ENCODE peak calls at places on chromosomes 1 and 21, in five cellular contexts. W, G, I, L and O are unnamed samples.
A peak's percentile ranks its signal among the peaks of the same experiment; 100 is the strongest.

GRCh38 chr1:244350027-244350426 is 101.7 kb downstream of the ADSS2 start:
- DNase-seq in I (no peak), G (no peak), L (no peak), W (no peak), O (no peak)

GRCh38 chr1:13605159-13605558 is 21.5 kb downstream of the PDPN start:
- DNase-seq in I (no peak), G (no peak), W (no peak), L (no peak), O (no peak)

GRCh38 chr1:60849401-60849800 is 233.0 kb upstream of the NFIA start:
- DNase-seq in W (no peak), I (no peak), G (no peak), L (no peak), O (no peak)

GRCh38 chr21:36425286-36425685 is 40.1 kb downstream of the CHAF1B start:
- DNase-seq in G (no peak), L (no peak), I (no peak), W (no peak), O (no peak)

GRCh38 chr1:229248821-229249817 is 21.8 kb upstream of the RAB4A start:
- DNase-seq in I (no peak), G (no peak), L (no peak), W (no peak), O (no peak)

GRCh38 chr1:101540161-101540560 is 303.3 kb downstream of the S1PR1 start:
- DNase-seq in I (no peak), L (no peak), W (no peak), G (no peak), O (no peak)

GRCh38 chr1:206513312-206514111 is 6.2 kb downstream of the RASSF5 start:
- DNase-seq in G (no peak), W (peak; percentile 86), I (no peak), L (peak; percentile 63), O (peak; percentile 76)

GRCh38 chr1:23178931-23179330 is 10.3 kb upstream of the LUZP1 start:
- DNase-seq in G (no peak), L (no peak), I (no peak), W (no peak), O (no peak)

GRCh38 chr1:234578087-234578486 is 31.9 kb downstream of the IRF2BP2 start:
- DNase-seq in W (no peak), L (peak; percentile 31), G (no peak), I (no peak), O (no peak)

GRCh38 chr21:46110499-46111192 is 12.7 kb downstream of the COL6A2 start:
- DNase-seq in I (peak; percentile 51), L (peak; percentile 4), W (peak; percentile 7), G (peak; percentile 21), O (peak; percentile 63)

GRCh38 chr1:84090447-84091244 is 53.4 kb upstream of the PRKACB start:
- DNase-seq in I (no peak), G (no peak), L (no peak), W (no peak), O (no peak)

GRCh38 chr1:46533179-46533864 is 18.1 kb downstream of the KNCN start:
- DNase-seq in I (no peak), W (no peak), G (no peak), L (peak; percentile 41), O (peak; percentile 90)

GRCh38 chr1:81407463-81407862 is 393.3 kb upstream of the ADGRL2 start:
- DNase-seq in L (no peak), I (no peak), W (no peak), G (no peak), O (no peak)

GRCh38 chr1:50497007-50497406 is 73.8 kb upstream of the DMRTA2 start:
- DNase-seq in I (no peak), G (no peak), L (no peak), W (no peak), O (no peak)

GRCh38 chr1:230426246-230427101 is at the start of gene PGBD5:
- DNase-seq in G (peak; percentile 77), I (peak; percentile 63), L (peak; percentile 89), W (peak; percentile 24), O (peak; percentile 95)

GRCh38 chr1:101236546-101237228 is at the start of gene S1PR1:
- DNase-seq in W (peak; percentile 28), L (peak; percentile 46), G (peak; percentile 50), I (peak; percentile 56), O (peak; percentile 80)

GRCh38 chr1:164510435-164510834 is 48.5 kb upstream of the PBX1 start:
- DNase-seq in L (no peak), G (no peak), I (no peak), W (no peak), O (no peak)

GRCh38 chr1:156062189-156062588 is 1.2 kb downstream of the RAB25 start:
- DNase-seq in I (no peak), G (peak; percentile 40), L (no peak), W (no peak), O (no peak)

GRCh38 chr1:206479164-206480125 is 9.2 kb downstream of the IKBKE start:
- DNase-seq in W (peak; percentile 90), L (peak; percentile 85), G (peak; percentile 78), I (no peak), O (no peak)

GRCh38 chr1:17826165-17826488 is 71.0 kb downstream of the ACTL8 start:
- DNase-seq in I (no peak), G (peak; percentile 27), W (peak; percentile 25), L (peak; percentile 68), O (no peak)

GRCh38 chr1:223211323-223211985 is 68.4 kb upstream of the TLR5 start:
- DNase-seq in I (no peak), L (no peak), W (no peak), G (no peak), O (no peak)

GRCh38 chr1:163877016-163877415 is 555.3 kb downstream of the NUF2 start:
- DNase-seq in G (no peak), L (no peak), I (no peak), W (no peak), O (no peak)

GRCh38 chr21:32257952-32258785 is 20.7 kb downstream of the MIS18A start:
- DNase-seq in L (peak; percentile 86), I (peak; percentile 69), G (peak; percentile 73), W (peak; percentile 75), O (no peak)

GRCh38 chr1:62841587-62842169 is 57.7 kb downstream of the ATG4C start:
- DNase-seq in L (no peak), I (no peak), W (peak; percentile 71), G (no peak), O (no peak)

GRCh38 chr1:184152502-184152901 is 101.0 kb downstream of the TSEN15 start:
- DNase-seq in G (no peak), I (no peak), L (peak; percentile 15), W (no peak), O (no peak)

GRCh38 chr1:41528106-41528505 is 43.6 kb upstream of the EDN2 start:
- DNase-seq in I (no peak), W (no peak), L (no peak), G (no peak), O (no peak)

GRCh38 chr1:62076286-62076685 is 118.4 kb upstream of the L1TD1 start:
- DNase-seq in W (no peak), G (no peak), L (no peak), I (no peak), O (no peak)

GRCh38 chr1:43293896-43294760 is 6.7 kb upstream of the TIE1 start:
- DNase-seq in L (no peak), G (no peak), I (no peak), W (no peak), O (no peak)

GRCh38 chr1:235938714-235939487 is 72.2 kb upstream of the LYST start:
- DNase-seq in I (no peak), W (no peak), L (no peak), G (no peak), O (no peak)

GRCh38 chr1:235939488-235939775 is 72.7 kb upstream of the LYST start:
- DNase-seq in L (no peak), I (no peak), W (no peak), G (no peak), O (no peak)

GRCh38 chr1:235942625-235942934 is 75.9 kb upstream of the LYST start:
- DNase-seq in L (no peak), G (no peak), I (no peak), W (no peak), O (no peak)

GRCh38 chr1:235941852-235942624 is 75.3 kb upstream of the LYST start:
- DNase-seq in G (no peak), L (no peak), I (peak; percentile 62), W (no peak), O (peak; percentile 51)

GRCh38 chr1:235940282-235940681 is 73.6 kb upstream of the LYST start:
- DNase-seq in L (no peak), I (no peak), W (no peak), G (no peak), O (no peak)
- TF ChIP-seq POLR2A in L (no peak), I (no peak), W (no peak), G (no peak), O (no peak)

DNA sequence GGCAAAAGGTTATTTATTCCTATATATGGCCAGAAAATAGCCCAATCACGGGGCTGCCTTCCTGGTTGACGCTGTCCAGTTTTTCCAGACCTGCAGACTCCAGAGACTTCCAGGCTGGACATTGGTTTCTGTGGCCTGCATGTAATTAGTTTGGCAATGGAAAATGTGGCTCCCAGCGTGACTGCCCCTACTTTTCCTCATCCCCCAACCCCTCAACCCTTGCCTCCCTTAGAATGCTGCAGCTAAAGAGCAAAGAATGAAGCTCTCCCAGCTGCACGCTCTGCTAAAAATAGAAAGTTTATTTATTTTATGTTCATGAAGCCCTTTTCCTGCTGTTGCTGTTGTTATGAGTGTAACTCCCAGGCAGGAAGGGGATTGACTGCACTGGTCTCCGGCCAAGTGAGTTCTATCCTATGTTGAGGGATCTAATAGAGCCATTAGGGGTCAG is 8.5 kb upstream of the KIAA0040 start:
- DNase-seq in L (peak; percentile 12), W (no peak), G (no peak), I (no peak), O (no peak)
- H3K27ac ChIP-seq in L (peak overlapping the region; percentile 23), W (peak overlapping the region; percentile 59), G (peak overlapping the region; percentile 82), I (peak overlapping the region; percentile 15), O (peak overlapping the region; percentile 73)

GRCh38 chr1:86650065-86650464 is 54.3 kb upstream of the SH3GLB1 start:
- DNase-seq in L (no peak), I (no peak), W (no peak), G (no peak), O (no peak)
- TF ChIP-seq CTCF in L (no peak), I (no peak), W (no peak), G (no peak), O (no peak)

GRCh38 chr1:9013824-9014223 is 12.4 kb downstream of the SLC2A7 start:
- DNase-seq in I (no peak), L (peak; percentile 13), G (no peak), W (no peak), O (no peak)

GRCh38 chr1:9008236-9008635 is 18.0 kb downstream of the SLC2A7 start:
- DNase-seq in G (peak; percentile 29), L (no peak), I (no peak), W (no peak), O (no peak)

GRCh38 chr1:9010781-9011323 is 15.4 kb downstream of the SLC2A7 start:
- DNase-seq in I (no peak), G (no peak), W (peak; percentile 28), L (peak; percentile 12), O (no peak)

GRCh38 chr1:9006956-9007615 is 19.1 kb downstream of the SLC2A7 start:
- DNase-seq in L (no peak), I (no peak), G (no peak), W (no peak), O (no peak)

GRCh38 chr1:9009438-9010366 is 16.5 kb downstream of the SLC2A7 start:
- DNase-seq in W (no peak), L (peak; percentile 21), G (peak; percentile 29), I (no peak), O (peak; percentile 87)
- TF ChIP-seq POLR2A in W (no peak), L (no peak), G (no peak), I (no peak), O (no peak)

GRCh38 chr1:160095382-160096105 is 2.9 kb downstream of the IGSF8 start:
- DNase-seq in I (no peak), G (no peak), W (no peak), L (peak; percentile 14), O (no peak)
- H3K27ac ChIP-seq in I (peak overlapping the region; percentile 91), G (no peak overlapping the region), W (peak overlapping the region; percentile 99), L (no peak overlapping the region), O (no peak overlapping the region)